ENCODE peak calls at places on chromosome 13, in seven cellular contexts. A, L, J, D, I, Z and M are unnamed samples.

GRCh38 chr13:71290963-71291937 is 575.8 kb downstream of the DACH1 start:
- DNase-seq in Z (peak), J (no peak), A (peak), I (no peak), D (no peak), L (no peak), M (no peak)

GRCh38 chr13:85567909-85568308 is 231.3 kb downstream of the SLITRK6 start:
- DNase-seq in Z (no peak), A (no peak), I (no peak), L (no peak), D (no peak), J (no peak), M (no peak)

GRCh38 chr13:23321534-23322241 is 111.8 kb downstream of the SACS start:
- DNase-seq in A (peak), Z (no peak), L (peak), D (no peak), J (no peak), I (peak), M (no peak)

GRCh38 chr13:110306960-110307696 is at the start of the genes COL4A1 and COL4A2:
- DNase-seq in Z (no peak), L (no peak), I (no peak), A (peak), J (peak), D (peak), M (peak)

GRCh38 chr13:47420012-47420411 is 523.2 kb upstream of the HTR2A start:
- DNase-seq in L (no peak), D (no peak), I (no peak), J (no peak), A (no peak), Z (no peak), M (no peak)

GRCh38 chr13:44174769-44175425 is 198.7 kb upstream of the SERP2 start:
- DNase-seq in I (no peak), A (peak), D (no peak), L (no peak), Z (no peak), J (no peak), M (no peak)

GRCh38 chr13:49208619-49209018 is 11.5 kb upstream of the MLNR start:
- DNase-seq in I (no peak), J (no peak), D (no peak), L (no peak), A (no peak), Z (no peak), M (no peak)

GRCh38 chr13:30142502-30143211 is 164.7 kb downstream of the KATNAL1 start:
- DNase-seq in Z (no peak), A (peak), L (peak), D (no peak), J (no peak), I (no peak), M (no peak)

GRCh38 chr13:28012383-28012782 is 23.9 kb upstream of the URAD start:
- DNase-seq in D (no peak), Z (no peak), I (no peak), J (no peak), A (no peak), L (no peak), M (no peak)

GRCh38 chr13:36417328-36417727 is 15.0 kb upstream of the CCNA1 start:
- DNase-seq in A (no peak), Z (no peak), D (no peak), I (no peak), L (no peak), J (no peak), M (no peak)

GRCh38 chr13:65592757-65593156 is 1637.4 kb downstream of the PCDH9 start:
- DNase-seq in L (no peak), Z (no peak), D (no peak), J (no peak), A (peak), I (no peak), M (no peak)

GRCh38 chr13:25927363-25927762 is 124.5 kb downstream of the SHISA2 start:
- DNase-seq in J (no peak), D (no peak), Z (no peak), L (no peak), A (no peak), I (no peak), M (no peak)

GRCh38 chr13:24694907-24695306 is 14.7 kb downstream of the ATP12A start:
- DNase-seq in Z (no peak), I (no peak), D (no peak), A (no peak), J (peak), L (no peak), M (no peak)